ENCODE peak calls at places on chromosomes 2 and 18, in seven cellular contexts. M is CD8-positive, alpha-beta T cell; I is astrocyte; C is foreskin fibroblast; T is testis; X is endothelial cell; F is psoas muscle. U is an unnamed sample.

GRCh38 chr18:9792565-9793226 is 84.6 kb downstream of the RAB31 start:
- DNase-seq in M (no peak), I (no peak), C (no peak), T (no peak), X (peak), F (no peak), U (no peak)

GRCh38 chr18:55420977-55421611 is 166.9 kb downstream of the TCF4 start:
- DNase-seq in M (no peak), I (no peak), C (no peak), T (no peak), X (no peak), F (no peak), U (no peak)

GRCh38 chr2:212227755-212228154 is 310.8 kb downstream of the ERBB4 start:
- DNase-seq in M (no peak), I (peak), C (peak), T (peak), X (no peak), F (no peak), U (no peak)

GRCh38 chr2:224039080-224039769 is at the start of gene SERPINE2:
- DNase-seq in M (no peak), I (peak), C (peak), T (peak), X (peak), F (peak), U (peak)

GRCh38 chr2:189648846-189649529 is 12.3 kb upstream of the ASNSD1 start:
- DNase-seq in M (no peak), I (peak), C (peak), T (no peak), X (no peak), F (no peak), U (no peak)

GRCh38 chr2:11009866-11010265 is 98.1 kb downstream of the KCNF1 start:
- DNase-seq in M (no peak), I (no peak), C (no peak), T (no peak), X (no peak), F (no peak), U (no peak)

GRCh38 chr18:63224574-63224973 is 95.0 kb downstream of the BCL2 start:
- DNase-seq in M (no peak), I (no peak), C (no peak), T (no peak), X (no peak), F (no peak), U (no peak)

GRCh38 chr2:178882666-178883440 is 75.6 kb upstream of the TTN start:
- DNase-seq in M (no peak), I (peak), C (peak), T (no peak), X (no peak), F (no peak), U (no peak)

GRCh38 chr2:223674998-223675609 is 72.9 kb upstream of the SCG2 start:
- DNase-seq in M (no peak), I (peak), C (peak), T (peak), X (peak), F (no peak), U (no peak)

GRCh38 chr2:232276084-232276738 is 102.3 kb upstream of the ALPP start:
- DNase-seq in M (no peak), I (no peak), C (no peak), T (no peak), X (peak), F (no peak), U (no peak)

GRCh38 chr2:9739508-9739907 is 103.8 kb upstream of the TAF1B start:
- DNase-seq in M (no peak), I (no peak), C (peak), T (peak), X (no peak), F (peak), U (no peak)

GRCh38 chr2:176104338-176105077 is 2.6 kb upstream of the HOXD11 start:
- DNase-seq in M (no peak), I (no peak), C (peak), T (no peak), X (no peak), F (no peak), U (peak)

GRCh38 chr2:206983156-206983875 is 44.0 kb downstream of the CPO start:
- DNase-seq in M (no peak), I (no peak), C (peak), T (no peak), X (no peak), F (no peak), U (no peak)

GRCh38 chr2:33068261-33068660 is 121.5 kb downstream of the LTBP1 start:
- DNase-seq in M (no peak), I (peak), C (peak), T (no peak), X (no peak), F (no peak), U (no peak)

GRCh38 chr2:72150157-72150960 is 2.7 kb upstream of the CYP26B1 start:
- DNase-seq in M (peak), I (peak), C (peak), T (peak), X (peak), F (peak), U (peak)

GRCh38 chr2:240469747-240470146 is 34.3 kb downstream of the GPC1 start:
- DNase-seq in M (no peak), I (no peak), C (no peak), T (no peak), X (no peak), F (no peak), U (no peak)

GRCh38 chr2:187499941-187500532 is 52.0 kb upstream of the CALCRL start:
- DNase-seq in M (no peak), I (peak), C (peak), T (peak), X (peak), F (peak), U (no peak)

GRCh38 chr2:148540022-148540421 is 104.5 kb upstream of the EPC2 start:
- DNase-seq in M (no peak), I (no peak), C (no peak), T (no peak), X (peak), F (no peak), U (no peak)

GRCh38 chr18:51425889-51426288 is 228.4 kb upstream of the MEX3C start:
- DNase-seq in M (no peak), I (no peak), C (no peak), T (no peak), X (no peak), F (peak), U (no peak)

GRCh38 chr2:215612770-215613169 is 176.9 kb upstream of the FN1 start:
- DNase-seq in M (no peak), I (peak), C (peak), T (no peak), X (no peak), F (no peak), U (no peak)

GRCh38 chr2:64323192-64323591 is 130.8 kb upstream of the LGALSL start:
- DNase-seq in M (no peak), I (no peak), C (no peak), T (no peak), X (no peak), F (no peak), U (no peak)

GRCh38 chr2:39099820-39100728 is 20.8 kb downstream of the SOS1 start:
- DNase-seq in M (no peak), I (peak), C (no peak), T (no peak), X (no peak), F (no peak), U (no peak)

GRCh38 chr2:207746131-207746530 is 23.6 kb downstream of the FZD5 start:
- DNase-seq in M (no peak), I (peak), C (peak), T (peak), X (peak), F (no peak), U (no peak)

GRCh38 chr18:12657048-12657848 is 659 bp downstream of the SPIRE1 start:
- DNase-seq in M (no peak), I (peak), C (peak), T (peak), X (peak), F (peak), U (peak)

GRCh38 chr18:57148263-57148662 is 1.4 kb downstream of the BOD1L2 start:
- DNase-seq in M (no peak), I (no peak), C (no peak), T (no peak), X (no peak), F (no peak), U (no peak)

GRCh38 chr2:236445678-236446077 is 123.9 kb upstream of the ACKR3 start:
- DNase-seq in M (no peak), I (no peak), C (no peak), T (no peak), X (no peak), F (no peak), U (no peak)

GRCh38 chr2:23592061-23592685 is 207.2 kb downstream of the KLHL29 start:
- DNase-seq in M (no peak), I (no peak), C (no peak), T (no peak), X (no peak), F (no peak), U (no peak)

GRCh38 chr2:46380038-46380940 is 83.1 kb downstream of the EPAS1 start:
- DNase-seq in M (no peak), I (no peak), C (no peak), T (peak), X (no peak), F (no peak), U (peak)

GRCh38 chr2:215529271-215529670 is 93.4 kb upstream of the FN1 start:
- DNase-seq in M (no peak), I (peak), C (peak), T (no peak), X (no peak), F (no peak), U (no peak)

GRCh38 chr2:121120411-121120810 is 164.6 kb downstream of the TFCP2L1 start:
- DNase-seq in M (no peak), I (no peak), C (no peak), T (no peak), X (no peak), F (no peak), U (no peak)

GRCh38 chr2:127575941-127576432 is 40.5 kb downstream of the MYO7B start:
- DNase-seq in M (no peak), I (no peak), C (peak), T (no peak), X (no peak), F (no peak), U (peak)

DNA sequence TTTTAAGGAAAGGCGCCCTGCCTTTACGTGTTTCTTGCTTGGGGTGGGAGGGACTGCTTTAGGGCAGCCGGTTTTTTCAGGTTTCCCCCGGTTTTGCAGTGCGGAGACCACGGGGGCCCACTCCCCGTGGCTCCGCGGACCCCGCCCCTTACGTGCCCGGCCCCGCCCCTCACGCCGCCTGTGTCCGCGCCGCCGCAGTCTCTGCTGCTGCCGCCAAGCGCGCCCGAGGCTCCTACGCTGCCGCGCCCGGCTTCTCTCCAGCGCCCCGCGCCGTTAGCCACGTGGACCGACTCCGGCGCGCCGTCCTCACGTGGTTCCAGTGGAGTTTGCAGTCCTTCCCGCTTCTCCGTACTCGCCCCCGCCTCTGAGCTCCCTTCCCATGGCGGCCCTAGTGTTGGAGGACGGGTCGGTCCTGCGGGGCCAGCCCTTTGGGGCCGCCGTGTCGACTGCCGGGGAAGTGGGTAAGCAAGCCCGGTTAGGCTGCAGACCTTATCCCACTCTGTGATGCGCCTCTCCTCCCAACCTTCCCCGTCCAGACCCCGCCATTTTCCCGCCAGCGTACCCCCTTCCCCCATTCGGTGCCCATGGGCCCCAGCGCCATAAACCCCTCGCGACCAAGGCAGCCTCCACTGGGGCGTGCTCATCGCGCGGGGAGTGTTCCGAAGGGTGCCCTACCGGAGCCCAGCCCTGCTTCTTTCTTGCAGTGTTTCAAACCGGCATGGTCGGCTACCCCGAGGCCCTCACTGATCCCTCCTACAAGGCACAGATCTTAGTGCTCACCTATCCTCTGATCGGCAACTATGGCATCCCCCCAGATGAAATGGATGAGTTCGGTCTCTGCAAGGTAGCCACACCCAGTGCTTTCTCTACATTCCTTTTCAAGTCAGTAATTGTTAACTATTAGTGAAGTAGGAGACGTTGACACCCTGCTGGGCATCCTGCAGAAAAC is at the start of gene CAD:
- DNase-seq in M (peak), I (peak), C (peak), T (peak), X (peak), F (peak), U (peak)
- TF ChIP-seq CTCF in M (no peak), I (no peak), C (no peak), T (peak), X (no peak), F (peak), U (peak)

GRCh38 chr2:8281950-8282857 is 399.7 kb upstream of the ID2 start:
- DNase-seq in M (no peak), I (no peak), C (no peak), T (no peak), X (no peak), F (no peak), U (no peak)

GRCh38 chr2:8288206-8288605 is 393.6 kb upstream of the ID2 start:
- DNase-seq in M (no peak), I (no peak), C (no peak), T (no peak), X (no peak), F (no peak), U (no peak)

GRCh38 chr2:8285898-8286297 is 396.0 kb upstream of the ID2 start:
- DNase-seq in M (no peak), I (no peak), C (no peak), T (no peak), X (no peak), F (no peak), U (no peak)

GRCh38 chr2:8282858-8283252 is 399.0 kb upstream of the ID2 start:
- DNase-seq in M (no peak), I (no peak), C (no peak), T (no peak), X (no peak), F (no peak), U (no peak)

GRCh38 chr2:8285081-8285480 is 396.8 kb upstream of the ID2 start:
- DNase-seq in M (no peak), I (no peak), C (no peak), T (peak), X (no peak), F (no peak), U (no peak)
- TF ChIP-seq CTCF in M (no peak), I (no peak), C (no peak), T (no peak), X (no peak), F (no peak), U (peak)

GRCh38 chr2:197356136-197356535 is 45.6 kb upstream of the ANKRD44 start:
- DNase-seq in M (no peak), I (no peak), C (peak), T (no peak), X (no peak), F (no peak), U (no peak)
- TF ChIP-seq CTCF in M (peak), I (peak), C (peak), T (no peak), X (peak), F (no peak), U (peak)

GRCh38 chr2:106065268-106065982 is 128.7 kb downstream of the UXS1 start:
- DNase-seq in M (no peak), I (no peak), C (no peak), T (peak), X (peak), F (peak), U (no peak)
- TF ChIP-seq CTCF in M (no peak), I (no peak), C (no peak), T (no peak), X (no peak), F (no peak), U (no peak)

DNA sequence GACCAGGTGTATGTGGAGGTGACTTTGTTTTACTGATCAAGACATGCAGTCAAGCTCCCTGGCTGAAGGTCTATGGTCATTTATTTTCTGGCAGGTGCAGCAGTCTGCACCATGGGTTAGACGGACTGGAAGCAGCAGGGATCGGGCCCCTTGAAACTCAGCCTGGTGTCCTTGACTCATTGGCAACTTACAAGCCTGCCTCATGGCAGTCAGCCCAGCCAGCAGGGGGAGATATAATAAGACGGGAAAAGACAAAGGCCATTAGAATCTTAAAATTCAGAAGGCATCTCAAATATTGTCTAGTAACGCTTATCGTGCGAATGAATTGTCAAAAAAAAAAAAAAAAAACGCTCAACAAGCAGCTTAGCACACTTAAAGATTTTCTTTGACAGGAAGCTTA is 308.2 kb downstream of the EN1 start:
- DNase-seq in M (no peak), I (peak), C (peak), T (peak), X (peak), F (peak), U (no peak)
- TF ChIP-seq CTCF in M (no peak), I (peak), C (peak), T (no peak), X (peak), F (no peak), U (peak)

DNA sequence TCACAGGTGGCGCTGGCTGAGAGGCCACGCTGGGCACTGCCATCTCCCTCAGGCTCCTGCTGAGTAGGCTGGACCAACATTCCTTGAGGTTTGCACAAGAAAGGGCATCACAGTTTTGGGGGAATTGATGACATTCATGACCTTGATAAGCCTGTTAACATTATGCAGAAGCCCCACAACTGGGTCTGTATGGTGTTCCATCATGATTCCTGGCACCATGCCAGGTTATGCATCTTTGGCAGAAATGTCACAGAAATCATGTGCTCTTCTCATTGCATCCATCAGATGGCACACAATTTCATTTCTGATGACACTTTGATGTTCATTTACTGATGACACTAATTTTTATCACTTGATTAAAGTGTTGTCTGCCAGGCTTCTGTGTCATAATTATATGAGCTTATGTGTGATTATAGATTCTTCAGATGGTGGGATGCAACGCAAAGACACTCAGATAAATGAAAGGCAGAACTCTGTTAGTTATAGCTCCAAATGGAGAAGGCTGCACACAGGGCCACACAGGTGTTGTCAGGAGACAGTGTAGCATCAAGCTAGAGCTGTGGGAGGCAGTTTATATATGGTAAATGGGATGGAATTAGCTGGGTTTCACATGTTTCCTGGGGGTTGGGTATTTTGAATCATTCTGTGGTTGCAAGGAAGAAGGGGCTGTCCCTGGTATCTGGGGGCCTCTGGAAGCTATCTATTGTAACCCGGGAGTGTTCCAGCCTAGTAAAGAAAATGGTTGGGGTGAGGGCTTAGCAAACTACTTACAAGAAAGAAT is 191.3 kb downstream of the SLC39A10 start:
- DNase-seq in M (no peak), I (no peak), C (peak), T (no peak), X (no peak), F (no peak), U (no peak)
- TF ChIP-seq CTCF in M (no peak), I (no peak), C (no peak), T (no peak), X (no peak), F (no peak), U (no peak)

GRCh38 chr2:43230481-43230880 is 4.1 kb upstream of the ZFP36L2 start:
- DNase-seq in M (no peak), I (no peak), C (no peak), T (no peak), X (no peak), F (no peak), U (no peak)
- TF ChIP-seq CTCF in M (no peak), I (no peak), C (no peak), T (no peak), X (no peak), F (no peak), U (no peak)